ENCODE peak calls at places on chromosome 16, in four cellular contexts. P is fibroblast of lung, S is mammary epithelial cell, K is neural progenitor cell. R is an unnamed sample.

GRCh38 chr16:65284583-65284982 is 162.7 kb upstream of the CDH11 start:
- DNase-seq in P (no peak), S (no peak), K (no peak), R (no peak)

GRCh38 chr16:66975302-66975893 is 13.0 kb upstream of the CES4A start:
- DNase-seq in P (no peak), S (no peak), K (no peak), R (no peak)

GRCh38 chr16:2115591-2115973 is 20.1 kb downstream of the PKD1 start:
- DNase-seq in P (no peak), S (no peak), K (no peak), R (no peak)

GRCh38 chr16:31073073-31073822 is 792 bp downstream of the ZNF668 start:
- DNase-seq in P (peak; percentile 91), S (peak; percentile 91), K (peak; percentile 97), R (peak; percentile 91)

GRCh38 chr16:89407282-89407924 is 83.0 kb downstream of the ANKRD11 start:
- DNase-seq in P (no peak), S (no peak), K (no peak), R (peak; percentile 16)

GRCh38 chr16:72270531-72270930 is 98.6 kb upstream of the PMFBP1 start:
- DNase-seq in P (no peak), S (no peak), K (no peak), R (no peak)

GRCh38 chr16:523097-523741 is 4.3 kb upstream of the CAPN15 start:
- DNase-seq in P (no peak), S (no peak), K (no peak), R (no peak)

GRCh38 chr16:30076276-30076791 is 540 bp downstream of the PPP4C start:
- DNase-seq in P (no peak), S (peak; percentile 42), K (no peak), R (peak; percentile 31)

GRCh38 chr16:71894229-71894920 is 956 bp upstream of the IST1 start:
- DNase-seq in P (peak; percentile 71), S (peak; percentile 73), K (peak; percentile 79), R (peak; percentile 77)

GRCh38 chr16:6913535-6913934 is 419.1 kb upstream of the RBFOX1 start:
- DNase-seq in P (no peak), S (no peak), K (no peak), R (no peak)

GRCh38 chr16:8355714-8356113 is 234.6 kb downstream of the TMEM114 start:
- DNase-seq in P (no peak), S (no peak), K (peak; percentile 52), R (no peak)

GRCh38 chr16:87330646-87331045 is 13.5 kb upstream of the C16orf95 start:
- DNase-seq in P (no peak), S (no peak), K (no peak), R (no peak)
- H3K36me3 ChIP-seq in P (peaks cover 27% of the 10 kb centered on the region), S (peaks cover 2% of the 10 kb centered on the region), K (no peaks in the 10 kb centered on the region), R (peaks cover 4% of the 10 kb centered on the region)

GRCh38 chr16:81095653-81095952 is 592 bp downstream of the GCSH start:
- DNase-seq in P (peak; percentile 3), S (no peak), K (no peak), R (no peak)

GRCh38 chr16:81096715-81097208 is 567 bp upstream of the GCSH start:
- DNase-seq in P (no peak), S (no peak), K (no peak), R (no peak)

GRCh38 chr16:81095953-81096714 is at the start of gene GCSH:
- DNase-seq in P (peak; percentile 98), S (peak; percentile 99), K (peak; percentile 100), R (peak; percentile 99)

GRCh38 chr16:81094771-81095251 is 1.4 kb downstream of the GCSH start:
- DNase-seq in P (peak; percentile 64), S (no peak), K (no peak), R (no peak)

GRCh38 chr16:81097230-81097629 is 1.0 kb upstream of the GCSH start:
- DNase-seq in P (no peak), S (no peak), K (no peak), R (no peak)
- H2AFZ ChIP-seq in P (no peak overlapping the region), S (peak overlapping the region; percentile 69), K (no peak overlapping the region), R (no peak overlapping the region)

GRCh38 chr16:48011466-48011865 is 144.3 kb downstream of the ABCC12 start:
- DNase-seq in P (no peak), S (no peak), K (no peak), R (no peak)
- TF ChIP-seq CTCF in P (no peak), S (no peak), K (no peak), R (no peak)

GRCh38 chr16:87708881-87709638 is 56.7 kb downstream of the KLHDC4 start:
- DNase-seq in P (no peak), S (no peak), K (no peak), R (no peak)

GRCh38 chr16:87706278-87707000 is 59.3 kb downstream of the KLHDC4 start:
- DNase-seq in P (no peak), S (no peak), K (peak; percentile 52), R (no peak)

GRCh38 chr16:87707097-87707496 is 58.7 kb downstream of the KLHDC4 start:
- DNase-seq in P (no peak), S (no peak), K (peak; percentile 52), R (no peak)

GRCh38 chr16:87708181-87708580 is 57.6 kb downstream of the KLHDC4 start:
- DNase-seq in P (no peak), S (no peak), K (no peak), R (no peak)

GRCh38 chr16:87707714-87708113 is 58.1 kb downstream of the KLHDC4 start:
- DNase-seq in P (no peak), S (no peak), K (no peak), R (no peak)
- H3K36me3 ChIP-seq in P (peaks cover 2% of the 10 kb centered on the region), S (peaks cover 2% of the 10 kb centered on the region), K (no peaks in the 10 kb centered on the region), R (peaks cover 23% of the 10 kb centered on the region)

GRCh38 chr16:85003723-85004586 is 7.4 kb downstream of the ZDHHC7 start:
- DNase-seq in P (peak; percentile 44), S (no peak), K (no peak), R (no peak)
- H2AFZ ChIP-seq in P (no peak overlapping the region), S (no peak overlapping the region), K (no peak overlapping the region), R (no peak overlapping the region)

R was measured in endothelial cell of umbilical vein.